ENCODE peak calls at places on chromosome 15, in eight cellular contexts. X is mesendoderm; A is HTR-8/SVneo; T is activated naive CD4-positive, alpha-beta T cell; I is activated naive CD8-positive, alpha-beta T cell treated with anti-CD3 and anti-CD28 coated beads, Interleukin-2, amount 50 U/mL, for 24 hours; D is A172; N is LoVo; V is left cardiac atrium. Z is an unnamed sample.

GRCh38 chr15:57321973-57322601 is 54.2 kb upstream of the CGNL1 start:
- DNase-seq in X (peak; percentile 93), A (no peak), T (no peak), I (no peak), D (no peak), N (no peak), V (no peak), Z (no peak)

GRCh38 chr15:74837482-74837881 is 5.5 kb downstream of the ULK3 start:
- DNase-seq in X (no peak), A (no peak), T (no peak), I (no peak), D (no peak), N (no peak), V (no peak), Z (no peak)

GRCh38 chr15:91520848-91521247 is 332.7 kb upstream of the SLCO3A1 start:
- DNase-seq in X (no peak), A (no peak), T (no peak), I (no peak), D (no peak), N (no peak), V (no peak), Z (no peak)

GRCh38 chr15:70196314-70197291 is 98.9 kb upstream of the TLE3 start:
- DNase-seq in X (peak; percentile 98), A (peak; percentile 98), T (no peak), I (peak; percentile 18), D (peak; percentile 96), N (no peak), V (peak; percentile 50), Z (peak; percentile 37)

GRCh38 chr15:46312133-46312740 is 677.4 kb downstream of the SQOR start:
- DNase-seq in X (peak; percentile 84), A (peak; percentile 42), T (no peak), I (peak; percentile 66), D (peak; percentile 39), N (peak; percentile 73), V (peak; percentile 70), Z (peak; percentile 53)

GRCh38 chr15:60421544-60421943 is 23.8 kb upstream of the ANXA2 start:
- DNase-seq in X (no peak), A (no peak), T (no peak), I (no peak), D (peak; percentile 52), N (no peak), V (no peak), Z (no peak)

GRCh38 chr15:41512078-41512394 is 1.6 kb downstream of the LTK start:
- DNase-seq in X (no peak), A (no peak), T (no peak), I (no peak), D (no peak), N (no peak), V (no peak), Z (no peak)

GRCh38 chr15:68644088-68644904 is 65.5 kb downstream of the CORO2B start:
- DNase-seq in X (peak; percentile 58), A (no peak), T (no peak), I (no peak), D (peak; percentile 53), N (no peak), V (no peak), Z (no peak)

GRCh38 chr15:46091860-46092450 is 457.1 kb downstream of the SQOR start:
- DNase-seq in X (peak; percentile 73), A (peak; percentile 11), T (no peak), I (no peak), D (peak; percentile 11), N (peak; percentile 52), V (no peak), Z (no peak)

GRCh38 chr15:66966256-66966655 is 99.1 kb upstream of the SMAD3 start:
- DNase-seq in X (no peak), A (no peak), T (no peak), I (no peak), D (no peak), N (peak; percentile 9), V (no peak), Z (no peak)

GRCh38 chr15:30885814-30886213 is 17.9 kb upstream of the FAN1 start:
- DNase-seq in X (peak; percentile 69), A (no peak), T (no peak), I (no peak), D (peak; percentile 23), N (no peak), V (no peak), Z (no peak)

GRCh38 chr15:48891229-48891765 is 13.4 kb downstream of the EID1 start:
- DNase-seq in X (no peak), A (no peak), T (no peak), I (no peak), D (no peak), N (no peak), V (no peak), Z (no peak)

GRCh38 chr15:59595434-59595915 is 16.1 kb upstream of the GCNT3 start:
- DNase-seq in X (no peak), A (no peak), T (no peak), I (no peak), D (no peak), N (peak; percentile 90), V (no peak), Z (no peak)

GRCh38 chr15:81108427-81108826 is 25.6 kb upstream of the CFAP161 start:
- DNase-seq in X (peak; percentile 32), A (no peak), T (no peak), I (peak; percentile 31), D (no peak), N (no peak), V (no peak), Z (no peak)

GRCh38 chr15:90009301-90010063 is 8.4 kb downstream of the ZNF710 start:
- DNase-seq in X (no peak), A (no peak), T (no peak), I (no peak), D (no peak), N (no peak), V (no peak), Z (no peak)

GRCh38 chr15:68666812-68667450 is 88.1 kb downstream of the CORO2B start:
- DNase-seq in X (no peak), A (no peak), T (no peak), I (no peak), D (no peak), N (no peak), V (no peak), Z (no peak)

GRCh38 chr15:58864602-58865419 is 68.7 kb downstream of the SLTM start:
- DNase-seq in X (peak; percentile 65), A (no peak), T (no peak), I (peak; percentile 7), D (no peak), N (no peak), V (peak; percentile 71), Z (no peak)

GRCh38 chr15:53910236-53910849 is 67.9 kb upstream of the UNC13C start:
- DNase-seq in X (no peak), A (no peak), T (no peak), I (no peak), D (no peak), N (peak; percentile 86), V (no peak), Z (no peak)

GRCh38 chr15:58839485-58839884 is 68.4 kb downstream of the MINDY2 start:
- DNase-seq in X (peak; percentile 23), A (peak; percentile 22), T (no peak), I (no peak), D (peak; percentile 6), N (no peak), V (no peak), Z (no peak)

GRCh38 chr15:84398763-84399701 is 163.5 kb downstream of the GOLGA6L4 start:
- DNase-seq in X (no peak), A (no peak), T (no peak), I (no peak), D (no peak), N (no peak), V (no peak), Z (no peak)

GRCh38 chr15:29784413-29784812 is 37.9 kb downstream of the TJP1 start:
- DNase-seq in X (no peak), A (peak; percentile 26), T (no peak), I (no peak), D (peak; percentile 14), N (no peak), V (no peak), Z (no peak)

GRCh38 chr15:25465835-25466234 is 27.0 kb upstream of the UBE3A start:
- DNase-seq in X (no peak), A (no peak), T (no peak), I (no peak), D (no peak), N (peak; percentile 46), V (no peak), Z (no peak)

GRCh38 chr15:52112203-52112750 is 298 bp downstream of the BCL2L10 start:
- DNase-seq in X (no peak), A (no peak), T (no peak), I (peak; percentile 33), D (no peak), N (no peak), V (peak; percentile 38), Z (no peak)

GRCh38 chr15:38093931-38094330 is 158.7 kb upstream of the SPRED1 start:
- DNase-seq in X (no peak), A (no peak), T (no peak), I (no peak), D (no peak), N (no peak), V (no peak), Z (no peak)

GRCh38 chr15:29064290-29064689 is 178.5 kb downstream of the APBA2 start:
- DNase-seq in X (no peak), A (no peak), T (no peak), I (no peak), D (no peak), N (no peak), V (no peak), Z (no peak)

GRCh38 chr15:76386178-76386577 is 49.6 kb downstream of the ISL2 start:
- DNase-seq in X (no peak), A (no peak), T (no peak), I (no peak), D (no peak), N (no peak), V (no peak), Z (no peak)

GRCh38 chr15:89095556-89095955 is 7.3 kb downstream of the ABHD2 start:
- DNase-seq in X (no peak), A (no peak), T (no peak), I (no peak), D (no peak), N (no peak), V (no peak), Z (no peak)

GRCh38 chr15:40960926-40961325 is 7.7 kb downstream of the CHAC1 start:
- DNase-seq in X (no peak), A (no peak), T (no peak), I (no peak), D (peak; percentile 65), N (peak; percentile 96), V (no peak), Z (no peak)

GRCh38 chr15:40873625-40874561 is at the start of gene RHOV:
- DNase-seq in X (peak; percentile 92), A (peak; percentile 68), T (no peak), I (peak; percentile 65), D (peak; percentile 42), N (peak; percentile 92), V (peak; percentile 66), Z (peak; percentile 28)

GRCh38 chr15:78979456-78980320 is 34.8 kb upstream of the CTSH start:
- DNase-seq in X (peak; percentile 96), A (peak; percentile 75), T (no peak), I (peak; percentile 41), D (peak; percentile 89), N (peak; percentile 74), V (peak; percentile 67), Z (peak; percentile 42)

GRCh38 chr15:64635486-64635815 is 139.9 kb downstream of the RBPMS2 start:
- DNase-seq in X (peak; percentile 69), A (no peak), T (no peak), I (no peak), D (no peak), N (peak; percentile 53), V (peak; percentile 28), Z (no peak)

GRCh38 chr15:64774556-64775523 is 549 bp downstream of the RBPMS2 start:
- DNase-seq in X (peak; percentile 44), A (no peak), T (no peak), I (no peak), D (no peak), N (no peak), V (peak; percentile 56), Z (no peak)

GRCh38 chr15:67574981-67575632 is 32.6 kb downstream of the MAP2K5 start:
- DNase-seq in X (no peak), A (no peak), T (no peak), I (no peak), D (no peak), N (no peak), V (no peak), Z (no peak)

GRCh38 chr15:41284425-41285177 is 47.8 kb downstream of the OIP5 start:
- DNase-seq in X (peak; percentile 44), A (no peak), T (no peak), I (no peak), D (peak; percentile 33), N (peak; percentile 36), V (no peak), Z (no peak)